ENCODE peak calls at places on chromosomes 7 and 10, in seven cellular contexts. One of them, this sample, is unnamed.

GRCh38 chr7:155692317-155692716 is 47.9 kb downstream of the RBM33 start:
- DNase-seq in cardiac fibroblast: no peak
- DNase-seq in OCI-LY7: no peak
- DNase-seq in fibroblast of lung: no peak
- DNase-seq in esophagus squamous epithelium: no peak
- DNase-seq in upper lobe of left lung: no peak
- DNase-seq in psoas muscle: no peak
- DNase-seq in this sample: no peak

GRCh38 chr10:21720090-21720489 is 186.1 kb downstream of the MLLT10 start:
- DNase-seq in cardiac fibroblast: no peak
- DNase-seq in OCI-LY7: no peak
- DNase-seq in fibroblast of lung: peak
- DNase-seq in esophagus squamous epithelium: no peak
- DNase-seq in upper lobe of left lung: no peak
- DNase-seq in psoas muscle: no peak
- DNase-seq in this sample: no peak

GRCh38 chr10:13656337-13657183 is 69.8 kb downstream of the PRPF18 start:
- DNase-seq in cardiac fibroblast: no peak
- DNase-seq in OCI-LY7: no peak
- DNase-seq in fibroblast of lung: no peak
- DNase-seq in esophagus squamous epithelium: no peak
- DNase-seq in upper lobe of left lung: no peak
- DNase-seq in psoas muscle: no peak
- DNase-seq in this sample: no peak

GRCh38 chr7:105643857-105644256 is 62.6 kb upstream of the EFCAB10 start:
- DNase-seq in cardiac fibroblast: no peak
- DNase-seq in OCI-LY7: no peak
- DNase-seq in fibroblast of lung: no peak
- DNase-seq in esophagus squamous epithelium: no peak
- DNase-seq in upper lobe of left lung: peak
- DNase-seq in psoas muscle: no peak
- DNase-seq in this sample: no peak

GRCh38 chr10:130177250-130177649 is 41.1 kb downstream of the GLRX3 start:
- DNase-seq in cardiac fibroblast: no peak
- DNase-seq in OCI-LY7: no peak
- DNase-seq in fibroblast of lung: no peak
- DNase-seq in esophagus squamous epithelium: no peak
- DNase-seq in upper lobe of left lung: no peak
- DNase-seq in psoas muscle: no peak
- DNase-seq in this sample: no peak

GRCh38 chr7:43625453-43625852 is 42.5 kb downstream of the STK17A start:
- DNase-seq in cardiac fibroblast: no peak
- DNase-seq in OCI-LY7: peak
- DNase-seq in fibroblast of lung: no peak
- DNase-seq in esophagus squamous epithelium: no peak
- DNase-seq in upper lobe of left lung: no peak
- DNase-seq in psoas muscle: no peak
- DNase-seq in this sample: no peak

GRCh38 chr7:86904949-86905834 is 154.3 kb downstream of the ELAPOR2 start:
- DNase-seq in cardiac fibroblast: peak
- DNase-seq in OCI-LY7: peak
- DNase-seq in fibroblast of lung: peak
- DNase-seq in esophagus squamous epithelium: no peak
- DNase-seq in upper lobe of left lung: no peak
- DNase-seq in psoas muscle: no peak
- DNase-seq in this sample: peak

GRCh38 chr7:41979834-41980307 is 257.1 kb downstream of the GLI3 start:
- DNase-seq in cardiac fibroblast: peak
- DNase-seq in OCI-LY7: peak
- DNase-seq in fibroblast of lung: peak
- DNase-seq in esophagus squamous epithelium: no peak
- DNase-seq in upper lobe of left lung: no peak
- DNase-seq in psoas muscle: no peak
- DNase-seq in this sample: peak

GRCh38 chr7:136953386-136953785 is 84.9 kb downstream of the CHRM2 start:
- DNase-seq in cardiac fibroblast: peak
- DNase-seq in OCI-LY7: no peak
- DNase-seq in fibroblast of lung: peak
- DNase-seq in esophagus squamous epithelium: no peak
- DNase-seq in upper lobe of left lung: no peak
- DNase-seq in psoas muscle: no peak
- DNase-seq in this sample: peak

GRCh38 chr7:84149573-84149972 is 45.0 kb downstream of the SEMA3A start:
- DNase-seq in cardiac fibroblast: no peak
- DNase-seq in OCI-LY7: no peak
- DNase-seq in fibroblast of lung: no peak
- DNase-seq in esophagus squamous epithelium: no peak
- DNase-seq in upper lobe of left lung: no peak
- DNase-seq in psoas muscle: no peak
- DNase-seq in this sample: no peak

GRCh38 chr10:15245530-15245929 is 77.0 kb upstream of the NMT2 start:
- DNase-seq in cardiac fibroblast: peak
- DNase-seq in OCI-LY7: peak
- DNase-seq in fibroblast of lung: no peak
- DNase-seq in esophagus squamous epithelium: no peak
- DNase-seq in upper lobe of left lung: no peak
- DNase-seq in psoas muscle: no peak
- DNase-seq in this sample: no peak

GRCh38 chr7:50069613-50070012 is 23.4 kb downstream of the ZPBP start:
- DNase-seq in cardiac fibroblast: peak
- DNase-seq in OCI-LY7: no peak
- DNase-seq in fibroblast of lung: no peak
- DNase-seq in esophagus squamous epithelium: no peak
- DNase-seq in upper lobe of left lung: peak
- DNase-seq in psoas muscle: peak
- DNase-seq in this sample: peak

GRCh38 chr7:71131753-71132520 is at the start of gene GALNT17:
- DNase-seq in cardiac fibroblast: no peak
- DNase-seq in OCI-LY7: no peak
- DNase-seq in fibroblast of lung: no peak
- DNase-seq in esophagus squamous epithelium: no peak
- DNase-seq in upper lobe of left lung: no peak
- DNase-seq in psoas muscle: peak
- DNase-seq in this sample: peak

GRCh38 chr7:71133232-71133622 is 1.3 kb downstream of the GALNT17 start:
- DNase-seq in cardiac fibroblast: no peak
- DNase-seq in OCI-LY7: no peak
- DNase-seq in fibroblast of lung: no peak
- DNase-seq in esophagus squamous epithelium: no peak
- DNase-seq in upper lobe of left lung: no peak
- DNase-seq in psoas muscle: no peak
- DNase-seq in this sample: no peak

GRCh38 chr7:71131256-71131752 is 640 bp upstream of the GALNT17 start:
- DNase-seq in cardiac fibroblast: no peak
- DNase-seq in OCI-LY7: no peak
- DNase-seq in fibroblast of lung: no peak
- DNase-seq in esophagus squamous epithelium: no peak
- DNase-seq in upper lobe of left lung: no peak
- DNase-seq in psoas muscle: peak
- DNase-seq in this sample: peak

GRCh38 chr7:71132521-71133231 is 732 bp downstream of the GALNT17 start:
- DNase-seq in cardiac fibroblast: no peak
- DNase-seq in OCI-LY7: no peak
- DNase-seq in fibroblast of lung: no peak
- DNase-seq in esophagus squamous epithelium: no peak
- DNase-seq in upper lobe of left lung: no peak
- DNase-seq in psoas muscle: peak
- DNase-seq in this sample: peak

DNA sequence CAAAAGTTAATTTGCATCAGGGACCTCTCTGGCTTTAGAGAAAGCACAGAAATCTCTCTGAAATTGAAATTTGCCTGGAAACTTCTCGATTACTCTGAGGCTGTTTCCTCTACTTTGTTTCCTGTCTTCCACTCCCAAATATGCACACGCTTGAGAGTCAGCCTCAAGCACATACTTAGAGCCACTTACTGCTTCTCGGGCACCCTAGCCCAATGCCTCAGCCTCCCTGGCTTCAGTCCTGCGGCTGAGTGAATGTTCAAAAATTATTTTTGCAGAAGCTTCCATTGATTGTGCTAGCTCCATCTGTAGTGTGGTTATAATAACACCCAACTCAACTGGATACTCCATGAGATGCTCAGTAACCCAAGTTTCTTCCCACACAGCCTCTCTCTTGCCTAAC is 1.7 kb upstream of the GALNT17 start:
- DNase-seq in cardiac fibroblast: no peak
- DNase-seq in OCI-LY7: no peak
- DNase-seq in fibroblast of lung: no peak
- DNase-seq in esophagus squamous epithelium: no peak
- DNase-seq in upper lobe of left lung: peak
- DNase-seq in psoas muscle: no peak
- DNase-seq in this sample: no peak
- H3K4me3 ChIP-seq in cardiac fibroblast: no peak
- H3K4me3 ChIP-seq in OCI-LY7: no peak
- H3K4me3 ChIP-seq in fibroblast of lung: no peak
- H3K4me3 ChIP-seq in esophagus squamous epithelium: no peak
- H3K4me3 ChIP-seq in upper lobe of left lung: no peak
- H3K4me3 ChIP-seq in psoas muscle: no peak
- H3K4me3 ChIP-seq in this sample: no peak

GRCh38 chr7:73985737-73986141 is 42.2 kb upstream of the ELN start:
- DNase-seq in cardiac fibroblast: no peak
- DNase-seq in OCI-LY7: no peak
- DNase-seq in fibroblast of lung: no peak
- DNase-seq in esophagus squamous epithelium: no peak
- DNase-seq in upper lobe of left lung: no peak
- DNase-seq in psoas muscle: no peak
- DNase-seq in this sample: no peak
- TF ChIP-seq CTCF in cardiac fibroblast: no peak
- TF ChIP-seq CTCF in OCI-LY7: no peak
- TF ChIP-seq CTCF in fibroblast of lung: no peak
- TF ChIP-seq CTCF in esophagus squamous epithelium: no peak
- TF ChIP-seq CTCF in upper lobe of left lung: no peak
- TF ChIP-seq CTCF in psoas muscle: no peak
- TF ChIP-seq CTCF in this sample: peak

DNA sequence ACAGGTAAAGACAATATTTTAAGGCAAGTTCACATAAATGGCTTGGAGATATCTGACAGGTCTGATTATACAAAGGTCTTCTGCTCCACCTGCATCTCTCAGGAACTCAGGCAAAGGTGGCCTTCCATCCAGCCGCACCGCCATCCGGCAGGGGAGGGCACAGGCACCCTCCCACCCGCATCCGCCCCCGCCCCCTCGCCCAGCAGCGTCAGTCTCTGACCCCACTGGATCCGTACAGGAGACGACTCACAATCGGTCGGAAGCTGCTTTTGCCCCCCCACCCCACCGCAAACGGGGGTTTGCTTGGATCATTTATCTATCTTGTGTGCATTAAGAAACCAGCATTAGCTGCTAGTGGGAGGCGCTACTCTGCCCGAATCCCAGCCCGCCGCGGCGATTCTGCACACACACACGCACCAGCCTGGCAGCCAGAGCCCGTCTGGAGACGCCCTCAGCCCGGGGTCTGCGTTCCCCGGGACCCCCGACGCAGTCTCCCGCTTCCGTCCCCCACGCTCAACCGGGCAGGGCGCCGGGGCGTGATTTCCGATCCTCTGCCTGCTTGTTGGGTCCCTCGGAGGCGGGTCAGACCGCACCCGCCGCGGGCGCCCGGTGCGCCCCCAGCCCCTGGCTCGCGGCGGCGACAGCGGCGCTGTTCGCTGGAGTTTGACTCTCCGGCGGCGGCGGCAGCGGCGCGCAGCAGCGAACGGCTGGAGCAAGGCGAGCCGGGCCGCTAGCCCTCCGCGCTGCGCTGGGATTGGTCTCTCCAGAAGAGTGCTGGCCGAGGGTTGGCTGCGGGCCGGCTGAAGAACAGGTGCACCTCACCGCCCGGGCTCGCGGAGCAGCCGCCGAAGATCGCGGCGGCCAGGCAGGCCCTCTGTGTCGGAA is 820 bp upstream of the NRG3 start:
- DNase-seq in cardiac fibroblast: peak
- DNase-seq in OCI-LY7: no peak
- DNase-seq in fibroblast of lung: no peak
- DNase-seq in esophagus squamous epithelium: no peak
- DNase-seq in upper lobe of left lung: peak
- DNase-seq in psoas muscle: peak
- DNase-seq in this sample: peak
- H3K4me3 ChIP-seq in cardiac fibroblast: peak
- H3K4me3 ChIP-seq in OCI-LY7: no peak
- H3K4me3 ChIP-seq in fibroblast of lung: no peak
- H3K4me3 ChIP-seq in esophagus squamous epithelium: peak
- H3K4me3 ChIP-seq in upper lobe of left lung: peak
- H3K4me3 ChIP-seq in psoas muscle: peak
- H3K4me3 ChIP-seq in this sample: no peak

GRCh38 chr7:78018541-78019456 is 220.2 kb downstream of the PHTF2 start:
- DNase-seq in cardiac fibroblast: peak
- DNase-seq in OCI-LY7: no peak
- DNase-seq in fibroblast of lung: peak
- DNase-seq in esophagus squamous epithelium: no peak
- DNase-seq in upper lobe of left lung: no peak
- DNase-seq in psoas muscle: peak
- DNase-seq in this sample: peak
- TF ChIP-seq CTCF in cardiac fibroblast: peak
- TF ChIP-seq CTCF in OCI-LY7: no peak
- TF ChIP-seq CTCF in fibroblast of lung: peak
- TF ChIP-seq CTCF in esophagus squamous epithelium: no peak
- TF ChIP-seq CTCF in upper lobe of left lung: no peak
- TF ChIP-seq CTCF in psoas muscle: peak
- TF ChIP-seq CTCF in this sample: peak

GRCh38 chr7:128940494-128941322 is 3.0 kb downstream of the IRF5 start:
- DNase-seq in cardiac fibroblast: no peak
- DNase-seq in OCI-LY7: peak
- DNase-seq in fibroblast of lung: no peak
- DNase-seq in esophagus squamous epithelium: peak
- DNase-seq in upper lobe of left lung: peak
- DNase-seq in psoas muscle: peak
- DNase-seq in this sample: no peak
- H3K4me3 ChIP-seq in cardiac fibroblast: no peak
- H3K4me3 ChIP-seq in OCI-LY7: peak
- H3K4me3 ChIP-seq in fibroblast of lung: no peak
- H3K4me3 ChIP-seq in esophagus squamous epithelium: peak
- H3K4me3 ChIP-seq in upper lobe of left lung: peak
- H3K4me3 ChIP-seq in psoas muscle: no peak
- H3K4me3 ChIP-seq in this sample: no peak

GRCh38 chr10:31083765-31084184 is 52.1 kb upstream of the ZNF438 start:
- DNase-seq in cardiac fibroblast: peak
- DNase-seq in OCI-LY7: peak
- DNase-seq in fibroblast of lung: peak
- DNase-seq in esophagus squamous epithelium: no peak
- DNase-seq in upper lobe of left lung: peak
- DNase-seq in psoas muscle: peak
- DNase-seq in this sample: peak
- TF ChIP-seq CTCF in cardiac fibroblast: peak
- TF ChIP-seq CTCF in OCI-LY7: peak
- TF ChIP-seq CTCF in fibroblast of lung: peak
- TF ChIP-seq CTCF in esophagus squamous epithelium: no peak
- TF ChIP-seq CTCF in upper lobe of left lung: peak
- TF ChIP-seq CTCF in psoas muscle: peak
- TF ChIP-seq CTCF in this sample: peak

DNA sequence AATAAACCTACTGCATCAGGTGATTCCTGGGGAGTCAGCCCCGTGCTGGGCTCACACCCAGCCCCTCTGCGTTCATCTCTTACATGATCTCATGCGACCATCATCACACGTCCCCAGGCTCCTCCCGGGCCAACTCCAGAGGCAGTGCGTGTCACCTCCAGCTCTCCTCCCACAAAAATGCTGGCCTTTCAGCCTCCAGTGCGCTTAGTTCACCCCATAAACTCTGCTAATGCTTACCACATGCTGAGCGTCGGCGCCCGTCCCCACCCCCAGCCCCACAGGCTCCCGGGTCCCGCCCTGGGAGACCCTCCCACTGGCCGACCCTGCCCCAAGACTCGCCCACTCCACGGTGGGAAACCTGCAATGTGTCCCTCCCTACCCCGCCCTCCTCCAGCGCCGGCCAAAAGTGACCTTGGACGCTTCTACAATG is 816 bp upstream of the SDK1 start:
- DNase-seq in cardiac fibroblast: no peak
- DNase-seq in OCI-LY7: no peak
- DNase-seq in fibroblast of lung: peak
- DNase-seq in esophagus squamous epithelium: no peak
- DNase-seq in upper lobe of left lung: no peak
- DNase-seq in psoas muscle: no peak
- DNase-seq in this sample: no peak
- H3K4me3 ChIP-seq in cardiac fibroblast: peak
- H3K4me3 ChIP-seq in OCI-LY7: peak
- H3K4me3 ChIP-seq in fibroblast of lung: peak
- H3K4me3 ChIP-seq in esophagus squamous epithelium: peak
- H3K4me3 ChIP-seq in upper lobe of left lung: peak
- H3K4me3 ChIP-seq in psoas muscle: peak
- H3K4me3 ChIP-seq in this sample: peak

This sample was measured in astrocyte of the spinal cord.